ENCODE peak calls at places on chromosomes 7 and 10, in nine cellular contexts. One of them, this sample, is unnamed.

GRCh38 chr7:74612015-74612829 is 45.3 kb upstream of the GTF2I start:
- DNase-seq in BJ: no peak
- DNase-seq in stimulated activated CD4-positive, alpha-beta T cell treated with anti-CD3 and anti-CD28 coated beads, Interleukin-4, amount 100 ng/mL, for 48 hours: no peak
- DNase-seq in stimulated activated CD8-positive, alpha-beta memory T cell treated with anti-CD3 and anti-CD28 coated beads, Interleukin-15, amount 100 ng/mL, for 24 hours: no peak
- DNase-seq in foreskin fibroblast: no peak
- DNase-seq in MM.1S: no peak
- DNase-seq in astrocyte of the spinal cord: peak
- DNase-seq in AML-193: no peak
- DNase-seq in NCI-H446 treated with DMSO at 0.1 percent for 48 hours: no peak
- DNase-seq in this sample: no peak

GRCh38 chr10:95423327-95424005 is 132.7 kb upstream of the PDLIM1 start:
- DNase-seq in BJ: no peak
- DNase-seq in stimulated activated CD4-positive, alpha-beta T cell treated with anti-CD3 and anti-CD28 coated beads, Interleukin-4, amount 100 ng/mL, for 48 hours: no peak
- DNase-seq in stimulated activated CD8-positive, alpha-beta memory T cell treated with anti-CD3 and anti-CD28 coated beads, Interleukin-15, amount 100 ng/mL, for 24 hours: no peak
- DNase-seq in foreskin fibroblast: no peak
- DNase-seq in MM.1S: no peak
- DNase-seq in astrocyte of the spinal cord: no peak
- DNase-seq in AML-193: no peak
- DNase-seq in NCI-H446 treated with DMSO at 0.1 percent for 48 hours: no peak
- DNase-seq in this sample: no peak

GRCh38 chr10:93408788-93409187 is 73.3 kb downstream of the MYOF start:
- DNase-seq in BJ: no peak
- DNase-seq in stimulated activated CD4-positive, alpha-beta T cell treated with anti-CD3 and anti-CD28 coated beads, Interleukin-4, amount 100 ng/mL, for 48 hours: no peak
- DNase-seq in stimulated activated CD8-positive, alpha-beta memory T cell treated with anti-CD3 and anti-CD28 coated beads, Interleukin-15, amount 100 ng/mL, for 24 hours: no peak
- DNase-seq in foreskin fibroblast: no peak
- DNase-seq in MM.1S: no peak
- DNase-seq in astrocyte of the spinal cord: no peak
- DNase-seq in AML-193: no peak
- DNase-seq in NCI-H446 treated with DMSO at 0.1 percent for 48 hours: no peak
- DNase-seq in this sample: no peak

GRCh38 chr10:116287906-116288501 is 15.0 kb upstream of the GFRA1 start:
- DNase-seq in BJ: no peak
- DNase-seq in stimulated activated CD4-positive, alpha-beta T cell treated with anti-CD3 and anti-CD28 coated beads, Interleukin-4, amount 100 ng/mL, for 48 hours: no peak
- DNase-seq in stimulated activated CD8-positive, alpha-beta memory T cell treated with anti-CD3 and anti-CD28 coated beads, Interleukin-15, amount 100 ng/mL, for 24 hours: no peak
- DNase-seq in foreskin fibroblast: peak
- DNase-seq in MM.1S: peak
- DNase-seq in astrocyte of the spinal cord: peak
- DNase-seq in AML-193: peak
- DNase-seq in NCI-H446 treated with DMSO at 0.1 percent for 48 hours: no peak
- DNase-seq in this sample: no peak

GRCh38 chr10:127343831-127344230 is 147.4 kb upstream of the INSYN2A start:
- DNase-seq in BJ: no peak
- DNase-seq in stimulated activated CD4-positive, alpha-beta T cell treated with anti-CD3 and anti-CD28 coated beads, Interleukin-4, amount 100 ng/mL, for 48 hours: no peak
- DNase-seq in stimulated activated CD8-positive, alpha-beta memory T cell treated with anti-CD3 and anti-CD28 coated beads, Interleukin-15, amount 100 ng/mL, for 24 hours: no peak
- DNase-seq in foreskin fibroblast: peak
- DNase-seq in MM.1S: no peak
- DNase-seq in astrocyte of the spinal cord: no peak
- DNase-seq in AML-193: no peak
- DNase-seq in NCI-H446 treated with DMSO at 0.1 percent for 48 hours: no peak
- DNase-seq in this sample: no peak

GRCh38 chr10:69861251-69862240 is 59.8 kb downstream of the COL13A1 start:
- DNase-seq in BJ: peak
- DNase-seq in stimulated activated CD4-positive, alpha-beta T cell treated with anti-CD3 and anti-CD28 coated beads, Interleukin-4, amount 100 ng/mL, for 48 hours: no peak
- DNase-seq in stimulated activated CD8-positive, alpha-beta memory T cell treated with anti-CD3 and anti-CD28 coated beads, Interleukin-15, amount 100 ng/mL, for 24 hours: no peak
- DNase-seq in foreskin fibroblast: peak
- DNase-seq in MM.1S: no peak
- DNase-seq in astrocyte of the spinal cord: peak
- DNase-seq in AML-193: peak
- DNase-seq in NCI-H446 treated with DMSO at 0.1 percent for 48 hours: peak
- DNase-seq in this sample: no peak

GRCh38 chr10:664248-664647 is 25.2 kb downstream of the DIP2C start:
- DNase-seq in BJ: no peak
- DNase-seq in stimulated activated CD4-positive, alpha-beta T cell treated with anti-CD3 and anti-CD28 coated beads, Interleukin-4, amount 100 ng/mL, for 48 hours: no peak
- DNase-seq in stimulated activated CD8-positive, alpha-beta memory T cell treated with anti-CD3 and anti-CD28 coated beads, Interleukin-15, amount 100 ng/mL, for 24 hours: no peak
- DNase-seq in foreskin fibroblast: no peak
- DNase-seq in MM.1S: no peak
- DNase-seq in astrocyte of the spinal cord: no peak
- DNase-seq in AML-193: no peak
- DNase-seq in NCI-H446 treated with DMSO at 0.1 percent for 48 hours: no peak
- DNase-seq in this sample: peak

GRCh38 chr10:61784354-61785131 is 117.0 kb upstream of the ARID5B start:
- DNase-seq in BJ: no peak
- DNase-seq in stimulated activated CD4-positive, alpha-beta T cell treated with anti-CD3 and anti-CD28 coated beads, Interleukin-4, amount 100 ng/mL, for 48 hours: no peak
- DNase-seq in stimulated activated CD8-positive, alpha-beta memory T cell treated with anti-CD3 and anti-CD28 coated beads, Interleukin-15, amount 100 ng/mL, for 24 hours: no peak
- DNase-seq in foreskin fibroblast: no peak
- DNase-seq in MM.1S: no peak
- DNase-seq in astrocyte of the spinal cord: no peak
- DNase-seq in AML-193: no peak
- DNase-seq in NCI-H446 treated with DMSO at 0.1 percent for 48 hours: no peak
- DNase-seq in this sample: no peak

GRCh38 chr10:77165445-77166316 is 471.9 kb downstream of the KCNMA1 start:
- DNase-seq in BJ: no peak
- DNase-seq in stimulated activated CD4-positive, alpha-beta T cell treated with anti-CD3 and anti-CD28 coated beads, Interleukin-4, amount 100 ng/mL, for 48 hours: peak
- DNase-seq in stimulated activated CD8-positive, alpha-beta memory T cell treated with anti-CD3 and anti-CD28 coated beads, Interleukin-15, amount 100 ng/mL, for 24 hours: no peak
- DNase-seq in foreskin fibroblast: peak
- DNase-seq in MM.1S: peak
- DNase-seq in astrocyte of the spinal cord: peak
- DNase-seq in AML-193: peak
- DNase-seq in NCI-H446 treated with DMSO at 0.1 percent for 48 hours: peak
- DNase-seq in this sample: peak

GRCh38 chr7:148503900-148504487 is 86.6 kb upstream of the C7orf33 start:
- DNase-seq in BJ: no peak
- DNase-seq in stimulated activated CD4-positive, alpha-beta T cell treated with anti-CD3 and anti-CD28 coated beads, Interleukin-4, amount 100 ng/mL, for 48 hours: no peak
- DNase-seq in stimulated activated CD8-positive, alpha-beta memory T cell treated with anti-CD3 and anti-CD28 coated beads, Interleukin-15, amount 100 ng/mL, for 24 hours: no peak
- DNase-seq in foreskin fibroblast: peak
- DNase-seq in MM.1S: peak
- DNase-seq in astrocyte of the spinal cord: peak
- DNase-seq in AML-193: peak
- DNase-seq in NCI-H446 treated with DMSO at 0.1 percent for 48 hours: no peak
- DNase-seq in this sample: no peak

GRCh38 chr7:117654780-117655179 is 175.0 kb downstream of the CFTR start:
- DNase-seq in BJ: no peak
- DNase-seq in stimulated activated CD4-positive, alpha-beta T cell treated with anti-CD3 and anti-CD28 coated beads, Interleukin-4, amount 100 ng/mL, for 48 hours: no peak
- DNase-seq in stimulated activated CD8-positive, alpha-beta memory T cell treated with anti-CD3 and anti-CD28 coated beads, Interleukin-15, amount 100 ng/mL, for 24 hours: no peak
- DNase-seq in foreskin fibroblast: no peak
- DNase-seq in MM.1S: no peak
- DNase-seq in astrocyte of the spinal cord: no peak
- DNase-seq in AML-193: no peak
- DNase-seq in NCI-H446 treated with DMSO at 0.1 percent for 48 hours: no peak
- DNase-seq in this sample: no peak